ENCODE peak calls at places on chromosome X, in ten cellular contexts. Y is memory B cell, U is cortex of kidney, C is omental fat pad, T is hepatocyte, X is progenitor cell of endocrine pancreas, N is GM06990, H is iris pigment epithelial cell, Z is astrocyte of the spinal cord, P is HT1080. M is an unnamed sample.

GRCh38 chrX:120485562-120486520 is 16.7 kb upstream of the LAMP2 start:
- DNase-seq in H (peak; percentile 77), Z (peak; percentile 84), T (peak; percentile 78), U (no peak), C (no peak), N (peak; percentile 75), Y (peak; percentile 34), P (no peak), X (peak; percentile 47), M (peak; percentile 17)

GRCh38 chrX:10952619-10953018 is 158.5 kb upstream of the HCCS start:
- DNase-seq in H (peak; percentile 54), P (no peak), C (no peak), X (no peak), Z (no peak), T (no peak), U (no peak), Y (no peak), N (no peak), M (no peak)

GRCh38 chrX:19846995-19847790 is 40.2 kb downstream of the SH3KBP1 start:
- DNase-seq in C (no peak), U (no peak), T (peak; percentile 58), Z (peak; percentile 81), Y (no peak), X (no peak), N (no peak), H (peak; percentile 92), P (peak; percentile 91), M (no peak)

GRCh38 chrX:50211510-50211909 is 6.9 kb downstream of the CCNB3 start:
- DNase-seq in T (no peak), N (no peak), C (no peak), U (no peak), X (no peak), Z (no peak), Y (no peak), H (peak; percentile 42), P (peak; percentile 17), M (no peak)

GRCh38 chrX:119093991-119094741 is 21.4 kb downstream of the CT47C1 start:
- DNase-seq in N (no peak), X (no peak), H (peak; percentile 39), T (peak; percentile 19), Z (peak; percentile 3), P (no peak), C (no peak), U (no peak), Y (no peak), M (no peak)

GRCh38 chrX:14032383-14032782 is 2.7 kb upstream of the GEMIN8 start:
- DNase-seq in N (no peak), U (no peak), Y (peak; percentile 69), Z (peak; percentile 56), X (no peak), C (peak; percentile 63), H (peak; percentile 57), P (peak; percentile 47), T (peak; percentile 69), M (peak; percentile 39)

GRCh38 chrX:123859409-123859827 is 435 bp upstream of the XIAP start:
- DNase-seq in H (no peak), T (no peak), X (no peak), N (no peak), Y (no peak), U (no peak), C (no peak), Z (no peak), P (no peak), M (no peak)

GRCh38 chrX:1196436-1196835 is 16.0 kb downstream of the CRLF2 start:
- DNase-seq in Y (no peak), T (no peak), H (no peak), C (no peak), X (no peak), U (no peak), P (no peak), N (no peak), Z (no peak), M (no peak)

GRCh38 chrX:132217203-132218073 is 1.8 kb downstream of the RAP2C start:
- DNase-seq in Y (peak; percentile 69), U (no peak), P (peak; percentile 70), Z (peak; percentile 80), T (peak; percentile 88), C (no peak), X (peak; percentile 61), H (peak; percentile 68), N (peak; percentile 82), M (peak; percentile 72)

GRCh38 chrX:155086202-155086840 is 15.0 kb downstream of the BRCC3 start:
- DNase-seq in H (peak; percentile 16), T (peak; percentile 10), P (no peak), Y (peak; percentile 34), Z (peak; percentile 26), X (no peak), C (no peak), N (no peak), U (no peak), M (peak; percentile 31)

GRCh38 chrX:49291615-49292337 is 11.7 kb upstream of the GAGE10 start:
- DNase-seq in Z (peak; percentile 39), X (peak; percentile 47), Y (peak; percentile 53), C (peak; percentile 76), P (peak; percentile 46), U (no peak), H (peak; percentile 47), N (peak; percentile 21), T (peak; percentile 65), M (peak; percentile 62)

GRCh38 chrX:151830911-151831310 is 81.8 kb upstream of the MAGEA4 start:
- DNase-seq in Z (peak; percentile 13), H (peak; percentile 3), X (no peak), T (no peak), N (no peak), C (no peak), U (no peak), P (no peak), Y (no peak), M (no peak)

GRCh38 chrX:125826774-125827451 is 339.2 kb downstream of the DCAF12L2 start:
- DNase-seq in X (no peak), U (no peak), P (no peak), N (no peak), Z (no peak), H (no peak), Y (no peak), T (no peak), C (no peak), M (no peak)

GRCh38 chrX:102930990-102931756 is 5.9 kb upstream of the RAB40AL start:
- DNase-seq in H (no peak), C (no peak), N (no peak), P (no peak), T (no peak), U (no peak), X (no peak), Z (no peak), Y (no peak), M (no peak)

GRCh38 chrX:39525758-39526157 is 572.0 kb downstream of the BCOR start:
- DNase-seq in U (no peak), H (no peak), P (no peak), Y (no peak), C (no peak), N (no peak), Z (no peak), T (no peak), X (no peak), M (no peak)

GRCh38 chrX:72080800-72081199 is 50.9 kb downstream of the RTL5 start:
- DNase-seq in C (no peak), H (no peak), T (no peak), X (no peak), U (no peak), P (no peak), Z (no peak), N (no peak), Y (no peak), M (no peak)

GRCh38 chrX:65821721-65822496 is 154.5 kb downstream of the MSN start:
- DNase-seq in X (no peak), U (no peak), N (peak; percentile 45), Y (peak; percentile 13), T (no peak), P (no peak), H (no peak), Z (no peak), C (no peak), M (peak; percentile 5)

GRCh38 chrX:72060196-72060974 is 71.3 kb downstream of the RTL5 start:
- DNase-seq in X (no peak), C (no peak), P (no peak), Z (no peak), Y (no peak), N (no peak), T (no peak), H (no peak), U (no peak), M (no peak)

GRCh38 chrX:74251006-74251930 is 52.7 kb upstream of the ZCCHC13 start:
- DNase-seq in U (no peak), P (no peak), H (peak; percentile 83), Y (no peak), C (no peak), Z (no peak), N (no peak), X (no peak), T (peak; percentile 55), M (no peak)

GRCh38 chrX:39445336-39445735 is 644.1 kb downstream of the MID1IP1 start:
- DNase-seq in N (no peak), Z (no peak), P (no peak), T (no peak), U (no peak), H (peak; percentile 7), C (peak; percentile 31), Y (no peak), X (no peak), M (peak; percentile 22)

GRCh38 chrX:71464968-71465367 is 67.9 kb upstream of the OGT start:
- DNase-seq in N (no peak), T (no peak), C (no peak), Z (no peak), U (no peak), P (no peak), H (no peak), Y (no peak), X (no peak), M (no peak)

GRCh38 chrX:39242187-39242586 is 440.9 kb downstream of the MID1IP1 start:
- DNase-seq in T (peak; percentile 68), H (peak; percentile 12), U (no peak), X (no peak), Z (no peak), P (peak; percentile 1), C (no peak), Y (peak; percentile 13), N (no peak), M (no peak)

GRCh38 chrX:120021927-120022326 is 55.6 kb downstream of the RHOXF2B start:
- DNase-seq in P (no peak), Y (no peak), T (no peak), C (no peak), Z (no peak), H (no peak), N (no peak), X (no peak), U (no peak), M (no peak)

GRCh38 chrX:97740044-97740443 is 856.3 kb downstream of the RPA4 start:
- DNase-seq in U (no peak), N (no peak), T (no peak), Z (no peak), X (no peak), Y (no peak), C (no peak), H (no peak), P (peak; percentile 14), M (no peak)

GRCh38 chrX:110131031-110131430 is 128.1 kb downstream of the TMEM164 start:
- DNase-seq in H (no peak), C (no peak), P (no peak), T (no peak), N (no peak), U (no peak), X (no peak), Y (no peak), Z (no peak), M (no peak)

GRCh38 chrX:130080791-130081367 is 29.4 kb downstream of the ELF4 start:
- DNase-seq in N (no peak), Y (no peak), U (no peak), X (no peak), H (no peak), C (no peak), Z (no peak), T (no peak), P (no peak), M (no peak)

GRCh38 chrX:20378291-20378920 is 111.7 kb upstream of the RPS6KA3 start:
- DNase-seq in U (no peak), N (peak; percentile 13), T (peak; percentile 53), Y (no peak), P (peak; percentile 72), Z (no peak), C (no peak), X (no peak), H (peak; percentile 34), M (no peak)

GRCh38 chrX:16671005-16671404 is 21.0 kb downstream of the S100G start:
- DNase-seq in Y (no peak), H (peak; percentile 75), P (peak; percentile 60), X (no peak), U (no peak), C (no peak), Z (peak; percentile 70), T (peak; percentile 74), N (no peak), M (no peak)

M was measured in T-cell.